ENCODE peak calls at places on chromosomes 3 and 15, in eight cellular contexts. One of them, this sample, is unnamed.

GRCh38 chr15:74500401-74500800 is 39.4 kb upstream of the UBL7 start:
- DNase-seq in T-helper 2 cell: no peak
- DNase-seq in bronchial epithelial cell: no peak
- DNase-seq in dermis microvascular lymphatic vessel endothelial cell: no peak
- DNase-seq in MCF 10A: no peak
- DNase-seq in progenitor cell of endocrine pancreas: no peak
- DNase-seq in fibroblast of the aortic adventitia: no peak
- DNase-seq in H54: no peak
- DNase-seq in this sample: no peak

GRCh38 chr3:152944671-152945070 is 109.7 kb downstream of the P2RY1 start:
- DNase-seq in T-helper 2 cell: no peak
- DNase-seq in bronchial epithelial cell: no peak
- DNase-seq in dermis microvascular lymphatic vessel endothelial cell: peak; percentile 9
- DNase-seq in MCF 10A: no peak
- DNase-seq in progenitor cell of endocrine pancreas: no peak
- DNase-seq in fibroblast of the aortic adventitia: no peak
- DNase-seq in H54: no peak
- DNase-seq in this sample: no peak

GRCh38 chr3:155492841-155493240 is 199.4 kb upstream of the STRIT1 start:
- DNase-seq in T-helper 2 cell: no peak
- DNase-seq in bronchial epithelial cell: no peak
- DNase-seq in dermis microvascular lymphatic vessel endothelial cell: no peak
- DNase-seq in MCF 10A: no peak
- DNase-seq in progenitor cell of endocrine pancreas: no peak
- DNase-seq in fibroblast of the aortic adventitia: no peak
- DNase-seq in H54: no peak
- DNase-seq in this sample: no peak

GRCh38 chr3:129614927-129615363 is 8.5 kb upstream of the PLXND1 start:
- DNase-seq in T-helper 2 cell: no peak
- DNase-seq in bronchial epithelial cell: no peak
- DNase-seq in dermis microvascular lymphatic vessel endothelial cell: no peak
- DNase-seq in MCF 10A: no peak
- DNase-seq in progenitor cell of endocrine pancreas: no peak
- DNase-seq in fibroblast of the aortic adventitia: peak; percentile 32
- DNase-seq in H54: no peak
- DNase-seq in this sample: no peak

GRCh38 chr15:70892912-70893560 is 410 bp downstream of the LRRC49 start:
- DNase-seq in T-helper 2 cell: no peak
- DNase-seq in bronchial epithelial cell: peak; percentile 62
- DNase-seq in dermis microvascular lymphatic vessel endothelial cell: peak; percentile 23
- DNase-seq in MCF 10A: peak; percentile 58
- DNase-seq in progenitor cell of endocrine pancreas: no peak
- DNase-seq in fibroblast of the aortic adventitia: peak; percentile 85
- DNase-seq in H54: no peak
- DNase-seq in this sample: no peak

GRCh38 chr3:73745429-73746247 is 120.9 kb upstream of the PDZRN3 start:
- DNase-seq in T-helper 2 cell: no peak
- DNase-seq in bronchial epithelial cell: no peak
- DNase-seq in dermis microvascular lymphatic vessel endothelial cell: no peak
- DNase-seq in MCF 10A: no peak
- DNase-seq in progenitor cell of endocrine pancreas: no peak
- DNase-seq in fibroblast of the aortic adventitia: peak; percentile 30
- DNase-seq in H54: no peak
- DNase-seq in this sample: no peak

GRCh38 chr3:66401157-66401550 is 99.7 kb downstream of the LRIG1 start:
- DNase-seq in T-helper 2 cell: no peak
- DNase-seq in bronchial epithelial cell: no peak
- DNase-seq in dermis microvascular lymphatic vessel endothelial cell: no peak
- DNase-seq in MCF 10A: no peak
- DNase-seq in progenitor cell of endocrine pancreas: no peak
- DNase-seq in fibroblast of the aortic adventitia: no peak
- DNase-seq in H54: no peak
- DNase-seq in this sample: no peak

GRCh38 chr3:52704611-52705437 is 767 bp downstream of the GLT8D1 start:
- DNase-seq in T-helper 2 cell: no peak
- DNase-seq in bronchial epithelial cell: no peak
- DNase-seq in dermis microvascular lymphatic vessel endothelial cell: no peak
- DNase-seq in MCF 10A: peak; percentile 30
- DNase-seq in progenitor cell of endocrine pancreas: no peak
- DNase-seq in fibroblast of the aortic adventitia: no peak
- DNase-seq in H54: peak; percentile 32
- DNase-seq in this sample: no peak

GRCh38 chr3:31442755-31443154 is 90.0 kb upstream of the STT3B start:
- DNase-seq in T-helper 2 cell: no peak
- DNase-seq in bronchial epithelial cell: no peak
- DNase-seq in dermis microvascular lymphatic vessel endothelial cell: no peak
- DNase-seq in MCF 10A: no peak
- DNase-seq in progenitor cell of endocrine pancreas: no peak
- DNase-seq in fibroblast of the aortic adventitia: no peak
- DNase-seq in H54: no peak
- DNase-seq in this sample: no peak

GRCh38 chr15:28107111-28107893 is 8.2 kb upstream of the OCA2 start:
- DNase-seq in T-helper 2 cell: no peak
- DNase-seq in bronchial epithelial cell: no peak
- DNase-seq in dermis microvascular lymphatic vessel endothelial cell: no peak
- DNase-seq in MCF 10A: no peak
- DNase-seq in progenitor cell of endocrine pancreas: peak; percentile 29
- DNase-seq in fibroblast of the aortic adventitia: peak; percentile 41
- DNase-seq in H54: no peak
- DNase-seq in this sample: no peak

GRCh38 chr15:78059110-78059839 is 18.2 kb downstream of the TBC1D2B start:
- DNase-seq in T-helper 2 cell: no peak
- DNase-seq in bronchial epithelial cell: peak; percentile 63
- DNase-seq in dermis microvascular lymphatic vessel endothelial cell: no peak
- DNase-seq in MCF 10A: peak; percentile 44
- DNase-seq in progenitor cell of endocrine pancreas: no peak
- DNase-seq in fibroblast of the aortic adventitia: no peak
- DNase-seq in H54: no peak
- DNase-seq in this sample: no peak

GRCh38 chr3:138282836-138283235 is 46.8 kb downstream of the NME9 start:
- DNase-seq in T-helper 2 cell: no peak
- DNase-seq in bronchial epithelial cell: no peak
- DNase-seq in dermis microvascular lymphatic vessel endothelial cell: no peak
- DNase-seq in MCF 10A: no peak
- DNase-seq in progenitor cell of endocrine pancreas: no peak
- DNase-seq in fibroblast of the aortic adventitia: no peak
- DNase-seq in H54: no peak
- DNase-seq in this sample: no peak

GRCh38 chr3:138494607-138494929 is 60.2 kb downstream of the ESYT3 start:
- DNase-seq in T-helper 2 cell: no peak
- DNase-seq in bronchial epithelial cell: no peak
- DNase-seq in dermis microvascular lymphatic vessel endothelial cell: no peak
- DNase-seq in MCF 10A: no peak
- DNase-seq in progenitor cell of endocrine pancreas: no peak
- DNase-seq in fibroblast of the aortic adventitia: no peak
- DNase-seq in H54: no peak
- DNase-seq in this sample: no peak

GRCh38 chr3:173745952-173746682 is 348.6 kb downstream of the NLGN1 start:
- DNase-seq in T-helper 2 cell: no peak
- DNase-seq in bronchial epithelial cell: peak; percentile 89
- DNase-seq in dermis microvascular lymphatic vessel endothelial cell: no peak
- DNase-seq in MCF 10A: peak; percentile 54
- DNase-seq in progenitor cell of endocrine pancreas: no peak
- DNase-seq in fibroblast of the aortic adventitia: peak; percentile 31
- DNase-seq in H54: no peak
- DNase-seq in this sample: no peak

GRCh38 chr15:89576417-89576773 is 1.1 kb downstream of the TICRR start:
- DNase-seq in T-helper 2 cell: no peak
- DNase-seq in bronchial epithelial cell: no peak
- DNase-seq in dermis microvascular lymphatic vessel endothelial cell: no peak
- DNase-seq in MCF 10A: peak; percentile 26
- DNase-seq in progenitor cell of endocrine pancreas: no peak
- DNase-seq in fibroblast of the aortic adventitia: peak; percentile 19
- DNase-seq in H54: no peak
- DNase-seq in this sample: no peak

GRCh38 chr3:69328103-69328755 is 57.7 kb downstream of the FRMD4B start:
- DNase-seq in T-helper 2 cell: no peak
- DNase-seq in bronchial epithelial cell: no peak
- DNase-seq in dermis microvascular lymphatic vessel endothelial cell: no peak
- DNase-seq in MCF 10A: no peak
- DNase-seq in progenitor cell of endocrine pancreas: no peak
- DNase-seq in fibroblast of the aortic adventitia: no peak
- DNase-seq in H54: no peak
- DNase-seq in this sample: no peak

GRCh38 chr3:124519844-124520243 is 210.4 kb upstream of the UMPS start:
- DNase-seq in T-helper 2 cell: no peak
- DNase-seq in bronchial epithelial cell: no peak
- DNase-seq in dermis microvascular lymphatic vessel endothelial cell: no peak
- DNase-seq in MCF 10A: no peak
- DNase-seq in progenitor cell of endocrine pancreas: no peak
- DNase-seq in fibroblast of the aortic adventitia: no peak
- DNase-seq in H54: no peak
- DNase-seq in this sample: no peak

GRCh38 chr15:48759921-48760320 is 50.9 kb downstream of the CEP152 start:
- DNase-seq in T-helper 2 cell: no peak
- DNase-seq in bronchial epithelial cell: peak; percentile 91
- DNase-seq in dermis microvascular lymphatic vessel endothelial cell: no peak
- DNase-seq in MCF 10A: peak; percentile 17
- DNase-seq in progenitor cell of endocrine pancreas: no peak
- DNase-seq in fibroblast of the aortic adventitia: no peak
- DNase-seq in H54: no peak
- DNase-seq in this sample: no peak

GRCh38 chr15:80551348-80551747 is 143.8 kb upstream of the ABHD17C start:
- DNase-seq in T-helper 2 cell: no peak
- DNase-seq in bronchial epithelial cell: no peak
- DNase-seq in dermis microvascular lymphatic vessel endothelial cell: no peak
- DNase-seq in MCF 10A: no peak
- DNase-seq in progenitor cell of endocrine pancreas: no peak
- DNase-seq in fibroblast of the aortic adventitia: peak; percentile 19
- DNase-seq in H54: no peak
- DNase-seq in this sample: no peak

GRCh38 chr15:31024330-31024729 is 32.9 kb upstream of the MTMR10 start:
- DNase-seq in T-helper 2 cell: no peak
- DNase-seq in bronchial epithelial cell: peak; percentile 96
- DNase-seq in dermis microvascular lymphatic vessel endothelial cell: peak; percentile 50
- DNase-seq in MCF 10A: peak; percentile 72
- DNase-seq in progenitor cell of endocrine pancreas: no peak
- DNase-seq in fibroblast of the aortic adventitia: peak; percentile 98
- DNase-seq in H54: peak; percentile 72
- DNase-seq in this sample: no peak

GRCh38 chr3:58206406-58207011 is 4.3 kb downstream of the DNASE1L3 start:
- DNase-seq in T-helper 2 cell: no peak
- DNase-seq in bronchial epithelial cell: peak; percentile 89
- DNase-seq in dermis microvascular lymphatic vessel endothelial cell: no peak
- DNase-seq in MCF 10A: peak; percentile 64
- DNase-seq in progenitor cell of endocrine pancreas: no peak
- DNase-seq in fibroblast of the aortic adventitia: peak; percentile 55
- DNase-seq in H54: no peak
- DNase-seq in this sample: no peak

GRCh38 chr3:48697952-48698351 is 12.2 kb upstream of the NCKIPSD start:
- DNase-seq in T-helper 2 cell: no peak
- DNase-seq in bronchial epithelial cell: no peak
- DNase-seq in dermis microvascular lymphatic vessel endothelial cell: no peak
- DNase-seq in MCF 10A: no peak
- DNase-seq in progenitor cell of endocrine pancreas: no peak
- DNase-seq in fibroblast of the aortic adventitia: no peak
- DNase-seq in H54: no peak
- DNase-seq in this sample: no peak

GRCh38 chr3:45688194-45688881 is 858 bp upstream of the SACM1L start:
- DNase-seq in T-helper 2 cell: no peak
- DNase-seq in bronchial epithelial cell: no peak
- DNase-seq in dermis microvascular lymphatic vessel endothelial cell: no peak
- DNase-seq in MCF 10A: peak; percentile 44
- DNase-seq in progenitor cell of endocrine pancreas: peak; percentile 16
- DNase-seq in fibroblast of the aortic adventitia: no peak
- DNase-seq in H54: no peak
- DNase-seq in this sample: no peak

GRCh38 chr3:22451501-22451900 is 700.5 kb upstream of the ZNF385D start:
- DNase-seq in T-helper 2 cell: no peak
- DNase-seq in bronchial epithelial cell: no peak
- DNase-seq in dermis microvascular lymphatic vessel endothelial cell: no peak
- DNase-seq in MCF 10A: no peak
- DNase-seq in progenitor cell of endocrine pancreas: no peak
- DNase-seq in fibroblast of the aortic adventitia: no peak
- DNase-seq in H54: no peak
- DNase-seq in this sample: no peak

GRCh38 chr3:171890398-171890797 is 47.2 kb downstream of the TMEM212 start:
- DNase-seq in T-helper 2 cell: no peak
- DNase-seq in bronchial epithelial cell: no peak
- DNase-seq in dermis microvascular lymphatic vessel endothelial cell: no peak
- DNase-seq in MCF 10A: no peak
- DNase-seq in progenitor cell of endocrine pancreas: no peak
- DNase-seq in fibroblast of the aortic adventitia: no peak
- DNase-seq in H54: no peak
- DNase-seq in this sample: no peak

GRCh38 chr3:195550723-195551122 is 7.6 kb upstream of the PPP1R2 start:
- DNase-seq in T-helper 2 cell: no peak
- DNase-seq in bronchial epithelial cell: no peak
- DNase-seq in dermis microvascular lymphatic vessel endothelial cell: no peak
- DNase-seq in MCF 10A: no peak
- DNase-seq in progenitor cell of endocrine pancreas: no peak
- DNase-seq in fibroblast of the aortic adventitia: peak; percentile 19
- DNase-seq in H54: no peak
- DNase-seq in this sample: no peak

GRCh38 chr15:53752406-53752805 is 7.1 kb downstream of the WDR72 start:
- DNase-seq in T-helper 2 cell: no peak
- DNase-seq in bronchial epithelial cell: peak; percentile 15
- DNase-seq in dermis microvascular lymphatic vessel endothelial cell: no peak
- DNase-seq in MCF 10A: no peak
- DNase-seq in progenitor cell of endocrine pancreas: no peak
- DNase-seq in fibroblast of the aortic adventitia: no peak
- DNase-seq in H54: no peak
- DNase-seq in this sample: no peak

GRCh38 chr3:42507751-42508335 is 5.4 kb downstream of the VIPR1 start:
- DNase-seq in T-helper 2 cell: no peak
- DNase-seq in bronchial epithelial cell: no peak
- DNase-seq in dermis microvascular lymphatic vessel endothelial cell: no peak
- DNase-seq in MCF 10A: no peak
- DNase-seq in progenitor cell of endocrine pancreas: no peak
- DNase-seq in fibroblast of the aortic adventitia: no peak
- DNase-seq in H54: no peak
- DNase-seq in this sample: no peak

GRCh38 chr3:156605686-156606605 is 51.0 kb upstream of the SSR3 start:
- DNase-seq in T-helper 2 cell: no peak
- DNase-seq in bronchial epithelial cell: peak; percentile 65
- DNase-seq in dermis microvascular lymphatic vessel endothelial cell: no peak
- DNase-seq in MCF 10A: no peak
- DNase-seq in progenitor cell of endocrine pancreas: peak; percentile 18
- DNase-seq in fibroblast of the aortic adventitia: peak; percentile 74
- DNase-seq in H54: peak; percentile 65
- DNase-seq in this sample: no peak

GRCh38 chr3:58169371-58169770 is 41.4 kb downstream of the DNASE1L3 start:
- DNase-seq in T-helper 2 cell: no peak
- DNase-seq in bronchial epithelial cell: no peak
- DNase-seq in dermis microvascular lymphatic vessel endothelial cell: no peak
- DNase-seq in MCF 10A: no peak
- DNase-seq in progenitor cell of endocrine pancreas: no peak
- DNase-seq in fibroblast of the aortic adventitia: no peak
- DNase-seq in H54: no peak
- DNase-seq in this sample: no peak

GRCh38 chr3:29156071-29156715 is 124.7 kb upstream of the RBMS3 start:
- DNase-seq in T-helper 2 cell: no peak
- DNase-seq in bronchial epithelial cell: peak; percentile 69
- DNase-seq in dermis microvascular lymphatic vessel endothelial cell: no peak
- DNase-seq in MCF 10A: no peak
- DNase-seq in progenitor cell of endocrine pancreas: no peak
- DNase-seq in fibroblast of the aortic adventitia: no peak
- DNase-seq in H54: no peak
- DNase-seq in this sample: no peak

GRCh38 chr3:195129644-195130492 is 141.1 kb downstream of the XXYLT1 start:
- DNase-seq in T-helper 2 cell: peak; percentile 5
- DNase-seq in bronchial epithelial cell: peak; percentile 59
- DNase-seq in dermis microvascular lymphatic vessel endothelial cell: no peak
- DNase-seq in MCF 10A: peak; percentile 35
- DNase-seq in progenitor cell of endocrine pancreas: no peak
- DNase-seq in fibroblast of the aortic adventitia: peak; percentile 36
- DNase-seq in H54: no peak
- DNase-seq in this sample: no peak

GRCh38 chr3:77707271-77707670 is 667.4 kb downstream of the ROBO2 start:
- DNase-seq in T-helper 2 cell: no peak
- DNase-seq in bronchial epithelial cell: peak; percentile 71
- DNase-seq in dermis microvascular lymphatic vessel endothelial cell: no peak
- DNase-seq in MCF 10A: peak; percentile 60
- DNase-seq in progenitor cell of endocrine pancreas: no peak
- DNase-seq in fibroblast of the aortic adventitia: no peak
- DNase-seq in H54: no peak
- DNase-seq in this sample: no peak

GRCh38 chr3:66490214-66490613 is 10.6 kb downstream of the LRIG1 start:
- DNase-seq in T-helper 2 cell: no peak
- DNase-seq in bronchial epithelial cell: no peak
- DNase-seq in dermis microvascular lymphatic vessel endothelial cell: no peak
- DNase-seq in MCF 10A: peak; percentile 49
- DNase-seq in progenitor cell of endocrine pancreas: no peak
- DNase-seq in fibroblast of the aortic adventitia: peak; percentile 55
- DNase-seq in H54: no peak
- DNase-seq in this sample: no peak

This sample was measured in T-helper 17 cell.